ENCODE peak calls at places on chromosome 13, in five cellular contexts. Y, L, T, C and E are unnamed samples.

GRCh38 chr13:43107780-43108179 is 84.4 kb downstream of the DNAJC15 start:
- DNase-seq in L (no peak), Y (no peak), C (peak; percentile 34), T (no peak), E (no peak)

GRCh38 chr13:93640452-93640851 is 413.8 kb downstream of the GPC6 start:
- DNase-seq in C (no peak), T (no peak), L (no peak), Y (no peak), E (no peak)

GRCh38 chr13:111503905-111504695 is 183.7 kb downstream of the TEX29 start:
- DNase-seq in C (no peak), T (no peak), L (no peak), Y (no peak), E (no peak)

GRCh38 chr13:80157261-80157942 is 183.5 kb downstream of the SPRY2 start:
- DNase-seq in Y (no peak), C (peak; percentile 26), T (no peak), L (no peak), E (no peak)

GRCh38 chr13:39217471-39217870 is 179.2 kb downstream of the NHLRC3 start:
- DNase-seq in C (no peak), T (no peak), Y (no peak), L (no peak), E (no peak)

GRCh38 chr13:41590122-41590521 is 132.8 kb downstream of the RGCC start:
- DNase-seq in T (no peak), L (no peak), Y (no peak), C (peak; percentile 56), E (no peak)

GRCh38 chr13:106958690-106959089 is 390.8 kb upstream of the ARGLU1 start:
- DNase-seq in C (no peak), T (no peak), L (no peak), Y (no peak), E (no peak)

GRCh38 chr13:68439821-68440220 is 1209.7 kb upstream of the PCDH9 start:
- DNase-seq in L (no peak), C (peak; percentile 1), T (no peak), Y (peak; percentile 69), E (no peak)

GRCh38 chr13:25241007-25241406 is 46.3 kb downstream of the MTMR6 start:
- DNase-seq in L (no peak), T (no peak), Y (no peak), C (no peak), E (no peak)

GRCh38 chr13:47144782-47145181 is 247.9 kb upstream of the HTR2A start:
- DNase-seq in T (no peak), Y (no peak), C (no peak), L (no peak), E (no peak)

GRCh38 chr13:24038405-24038804 is 122.1 kb upstream of the SPATA13 start:
- DNase-seq in L (no peak), Y (peak; percentile 47), T (no peak), C (peak; percentile 27), E (no peak)

GRCh38 chr13:79662882-79663281 is 181.9 kb downstream of the NDFIP2 start:
- DNase-seq in T (no peak), Y (peak; percentile 34), C (no peak), L (no peak), E (no peak)

GRCh38 chr13:63198076-63198475 is 1782.4 kb upstream of the PCDH20 start:
- DNase-seq in Y (no peak), L (no peak), T (no peak), C (peak; percentile 1), E (no peak)